ENCODE peak calls at places on chromosomes 12 and 14, in eight cellular contexts. I is IMR-90, W is transverse colon, Q is HCT116, F is ovary, X is tibial nerve, S is spleen, J is sigmoid colon. B is an unnamed sample.

GRCh38 chr12:105229446-105229845 is 6.5 kb downstream of the APPL2 start:
- DNase-seq in Q (no peak), X (no peak), I (peak; percentile 24), S (no peak), W (no peak), F (no peak), J (no peak), B (no peak)

GRCh38 chr12:27622436-27623185 is 73.6 kb upstream of the REP15 start:
- DNase-seq in F (no peak), S (no peak), J (no peak), W (no peak), X (no peak), I (peak; percentile 43), Q (no peak), B (no peak)

GRCh38 chr12:6295187-6295811 is 15.2 kb upstream of the PLEKHG6 start:
- DNase-seq in S (no peak), J (peak; percentile 51), F (peak; percentile 20), I (peak; percentile 82), Q (peak; percentile 69), W (peak; percentile 83), X (no peak), B (peak; percentile 70)

GRCh38 chr14:26925876-26926584 is 328.2 kb upstream of the NOVA1 start:
- DNase-seq in I (no peak), X (no peak), W (no peak), S (no peak), F (no peak), J (no peak), Q (no peak), B (no peak)

GRCh38 chr14:101840649-101841365 is 79.3 kb downstream of the PPP2R5C start:
- DNase-seq in I (no peak), W (no peak), J (no peak), F (no peak), X (no peak), S (no peak), Q (no peak), B (no peak)

GRCh38 chr12:131100031-131100674 is 146.4 kb downstream of the ADGRD1 start:
- DNase-seq in Q (no peak), X (no peak), F (no peak), I (no peak), S (no peak), W (no peak), J (no peak), B (no peak)

GRCh38 chr12:10132971-10133370 is 3.0 kb upstream of the CLEC7A start:
- DNase-seq in F (no peak), S (no peak), X (no peak), Q (no peak), W (no peak), I (no peak), J (no peak), B (no peak)

GRCh38 chr12:24527102-24527501 is 421.8 kb downstream of the BCAT1 start:
- DNase-seq in Q (no peak), S (no peak), J (no peak), I (no peak), W (no peak), X (no peak), F (no peak), B (no peak)

GRCh38 chr12:56231184-56231582 is 1.3 kb downstream of the SLC39A5 start:
- DNase-seq in I (no peak), F (no peak), J (no peak), Q (no peak), X (no peak), S (no peak), W (no peak), B (no peak)

GRCh38 chr12:130706885-130707570 is 9.1 kb downstream of the RIMBP2 start:
- DNase-seq in F (no peak), I (no peak), Q (no peak), J (no peak), W (no peak), X (no peak), S (no peak), B (no peak)

GRCh38 chr12:79063258-79063657 is 198.7 kb downstream of the SYT1 start:
- DNase-seq in F (no peak), X (no peak), Q (no peak), I (peak; percentile 37), J (no peak), W (no peak), S (no peak), B (no peak)

GRCh38 chr14:65373671-65374039 is 38.9 kb upstream of the FUT8 start:
- DNase-seq in I (no peak), J (no peak), F (no peak), S (no peak), X (no peak), Q (no peak), W (no peak), B (no peak)

GRCh38 chr12:116455540-116456306 is 103.5 kb upstream of the MAP1LC3B2 start:
- DNase-seq in I (peak; percentile 96), J (peak; percentile 96), Q (peak; percentile 85), F (peak; percentile 86), X (peak; percentile 91), W (peak; percentile 79), S (peak; percentile 24), B (peak; percentile 93)

GRCh38 chr14:38336298-38336697 is 80.4 kb upstream of the CLEC14A start:
- DNase-seq in I (no peak), F (no peak), Q (no peak), J (no peak), X (no peak), S (no peak), W (no peak), B (no peak)

GRCh38 chr14:70057519-70058136 is 131.1 kb downstream of the SLC8A3 start:
- DNase-seq in S (no peak), J (no peak), W (no peak), I (no peak), F (no peak), Q (no peak), X (no peak), B (no peak)

GRCh38 chr12:45034861-45035265 is 16.0 kb downstream of the DBX2 start:
- DNase-seq in I (no peak), Q (no peak), W (no peak), F (no peak), X (no peak), J (no peak), S (no peak), B (no peak)

GRCh38 chr12:108156717-108157116 is 27.6 kb downstream of the WSCD2 start:
- DNase-seq in J (no peak), S (no peak), F (no peak), W (no peak), I (no peak), Q (no peak), X (no peak), B (no peak)

GRCh38 chr12:46267618-46268348 is 1.1 kb downstream of the SLC38A1 start:
- DNase-seq in S (peak; percentile 82), W (no peak), Q (no peak), I (peak; percentile 24), J (no peak), X (peak; percentile 8), F (peak; percentile 47), B (no peak)

GRCh38 chr14:100203962-100204834 is 34.7 kb upstream of the YY1 start:
- DNase-seq in J (no peak), Q (no peak), S (no peak), I (peak; percentile 50), F (peak; percentile 49), W (no peak), X (no peak), B (no peak)

GRCh38 chr12:78028426-78028825 is 197.7 kb downstream of the NAV3 start:
- DNase-seq in F (no peak), X (no peak), S (no peak), Q (no peak), J (no peak), W (no peak), I (no peak), B (no peak)

GRCh38 chr12:131755305-131756113 is 44.6 kb downstream of the SFSWAP start:
- DNase-seq in J (no peak), Q (peak; percentile 47), X (no peak), S (peak; percentile 48), W (no peak), I (peak; percentile 10), F (peak; percentile 15), B (no peak)

GRCh38 chr14:86015511-86015910 is 485.6 kb downstream of the FLRT2 start:
- DNase-seq in F (no peak), S (no peak), W (no peak), Q (no peak), X (no peak), I (peak; percentile 34), J (no peak), B (no peak)

GRCh38 chr12:119614705-119615104 is 21.1 kb downstream of the TMEM233 start:
- DNase-seq in F (no peak), J (no peak), X (no peak), W (no peak), Q (no peak), S (no peak), I (no peak), B (no peak)

GRCh38 chr12:101280006-101280505 is at the start of gene UTP20:
- DNase-seq in Q (peak; percentile 79), F (peak; percentile 94), W (peak; percentile 95), I (peak; percentile 82), X (peak; percentile 91), S (peak; percentile 97), J (peak; percentile 96), B (peak; percentile 89)
- TF ChIP-seq POLR2A in Q (peak; percentile 61), F (no peak), W (no peak), I (peak; percentile 65), X (no peak), S (no peak), J (no peak), B (no peak)

GRCh38 chr14:58280954-58281787 is 17.2 kb upstream of the ARID4A start:
- DNase-seq in X (peak; percentile 46), S (no peak), Q (no peak), I (peak; percentile 92), J (no peak), W (peak; percentile 44), F (no peak), B (no peak)

GRCh38 chr14:58278177-58278576 is 20.2 kb upstream of the ARID4A start:
- DNase-seq in Q (no peak), X (no peak), I (no peak), F (no peak), J (no peak), W (no peak), S (no peak), B (no peak)

GRCh38 chr14:58272589-58273372 is 25.6 kb upstream of the ARID4A start:
- DNase-seq in S (no peak), F (no peak), J (no peak), I (peak; percentile 53), X (no peak), W (no peak), Q (no peak), B (no peak)

GRCh38 chr14:58275527-58276190 is 22.7 kb upstream of the ARID4A start:
- DNase-seq in S (no peak), J (no peak), W (no peak), X (no peak), Q (no peak), F (no peak), I (no peak), B (no peak)

GRCh38 chr14:58276208-58276607 is 22.1 kb upstream of the ARID4A start:
- DNase-seq in I (no peak), X (no peak), Q (no peak), S (no peak), W (no peak), J (no peak), F (no peak), B (no peak)
- H3K4me1 ChIP-seq in I (peaks cover 4% of the 10 kb centered on the region), X (peaks cover 7% of the 10 kb centered on the region), Q (no peaks in the 10 kb centered on the region), S (peaks cover 16% of the 10 kb centered on the region), W (peaks cover 51% of the 10 kb centered on the region), J (peaks cover 42% of the 10 kb centered on the region), F (peaks cover 2% of the 10 kb centered on the region), B (no peaks in the 10 kb centered on the region)

GRCh38 chr12:50556273-50556672 is 51.5 kb downstream of the DIP2B start:
- DNase-seq in J (no peak), Q (no peak), X (no peak), I (no peak), S (no peak), W (no peak), F (no peak), B (no peak)
- H3K36me3 ChIP-seq in J (no peaks in the 10 kb centered on the region), Q (no peaks in the 10 kb centered on the region), X (no peaks in the 10 kb centered on the region), I (no peaks in the 10 kb centered on the region), S (no peaks in the 10 kb centered on the region), W (no peaks in the 10 kb centered on the region), F (no peaks in the 10 kb centered on the region), B (no peaks in the 10 kb centered on the region)

GRCh38 chr12:96445743-96446655 is 43.4 kb upstream of the CFAP54 start:
- DNase-seq in J (no peak), S (no peak), W (peak; percentile 12), F (no peak), Q (no peak), I (peak; percentile 99), X (no peak), B (no peak)
- TF ChIP-seq POLR2A in J (no peak), S (peak; percentile 16), W (no peak), F (no peak), Q (no peak), I (no peak), X (no peak), B (no peak)